ENCODE peak calls at places on chromosomes 16 and 17, in eight cellular contexts. O is lung; S is cardiac muscle cell; N is brain microvascular endothelial cell; D is heart right ventricle; T is CD8-positive, alpha-beta T cell; M is mammary epithelial cell; B is transverse colon. I is an unnamed sample.

GRCh38 chr17:57387575-57387974 is 131.3 kb downstream of the MSI2 start:
- DNase-seq in O (no peak), S (no peak), N (no peak), D (no peak), T (no peak), M (no peak), B (no peak), I (no peak)

GRCh38 chr17:56899403-56899802 is 14.4 kb downstream of the TRIM25 start:
- DNase-seq in O (no peak), S (no peak), N (no peak), D (no peak), T (no peak), M (no peak), B (no peak), I (no peak)

GRCh38 chr16:4944333-4945281 is 7.7 kb upstream of the PPL start:
- DNase-seq in O (peak), S (peak), N (peak), D (peak), T (no peak), M (peak), B (peak), I (no peak)

GRCh38 chr17:72683506-72684404 is 408.7 kb downstream of the SLC39A11 start:
- DNase-seq in O (peak), S (peak), N (peak), D (no peak), T (no peak), M (peak), B (peak), I (no peak)

GRCh38 chr16:82016268-82016667 is 5.0 kb upstream of the SDR42E1 start:
- DNase-seq in O (no peak), S (peak), N (peak), D (peak), T (no peak), M (peak), B (no peak), I (no peak)

GRCh38 chr16:56824335-56824734 is 40.7 kb upstream of the SLC12A3 start:
- DNase-seq in O (peak), S (no peak), N (no peak), D (peak), T (no peak), M (no peak), B (peak), I (no peak)

GRCh38 chr17:39800540-39800939 is 62.8 kb downstream of the GRB7 start:
- DNase-seq in O (no peak), S (no peak), N (no peak), D (no peak), T (peak), M (peak), B (peak), I (peak)

GRCh38 chr17:79691931-79692330 is 38.8 kb upstream of the ENPP7 start:
- DNase-seq in O (no peak), S (peak), N (no peak), D (peak), T (no peak), M (no peak), B (no peak), I (no peak)

GRCh38 chr17:62178579-62178978 is 113.5 kb upstream of the MED13 start:
- DNase-seq in O (no peak), S (peak), N (peak), D (no peak), T (no peak), M (peak), B (no peak), I (no peak)
- H3K27ac ChIP-seq in O (no peak), S (no peak), N (no peak), D (no peak), T (no peak), M (peak), B (no peak), I (no peak)

GRCh38 chr17:81397314-81398169 is 2.3 kb downstream of the BAHCC1 start:
- DNase-seq in O (no peak), S (peak), N (no peak), D (no peak), T (no peak), M (peak), B (peak), I (no peak)
- TF ChIP-seq CTCF in O (no peak), S (peak), N (peak), D (peak), T (no peak), M (no peak), B (peak), I (no peak)

GRCh38 chr16:85898521-85899442 is at the start of gene IRF8:
- DNase-seq in O (peak), S (peak), N (peak), D (peak), T (peak), M (no peak), B (peak), I (peak)
- H3K27ac ChIP-seq in O (no peak), S (no peak), N (no peak), D (peak), T (no peak), M (no peak), B (peak), I (no peak)

GRCh38 chr17:63945851-63946439 is 13.8 kb upstream of the CD79B start:
- DNase-seq in O (no peak), S (no peak), N (no peak), D (no peak), T (no peak), M (no peak), B (no peak), I (no peak)
- TF ChIP-seq CTCF in O (no peak), S (no peak), N (no peak), D (no peak), T (no peak), M (no peak), B (no peak), I (no peak)